ENCODE peak calls at places on chromosomes 13 and 19, in ten cellular contexts. J, A, B, Z, H, G, X, R, V and O are unnamed samples.

GRCh38 chr13:57948884-57949283 is 317.3 kb downstream of the PCDH17 start:
- DNase-seq in A (no peak), B (no peak), R (no peak), X (no peak), G (no peak), Z (no peak), V (no peak), H (no peak), J (no peak), O (no peak)

GRCh38 chr13:101881593-101881992 is 429.1 kb downstream of the ITGBL1 start:
- DNase-seq in A (no peak), X (no peak), R (no peak), J (no peak), Z (no peak), G (no peak), H (no peak), V (no peak), B (no peak), O (no peak)

GRCh38 chr19:41339936-41340335 is 13.8 kb downstream of the TGFB1 start:
- DNase-seq in R (no peak), Z (no peak), V (peak), J (no peak), H (no peak), B (peak), A (no peak), G (no peak), X (no peak), O (peak)

GRCh38 chr13:91724591-91724990 is 326.2 kb downstream of the GPC5 start:
- DNase-seq in H (no peak), J (no peak), Z (no peak), A (no peak), X (no peak), G (no peak), B (no peak), R (no peak), V (no peak), O (no peak)

GRCh38 chr19:32066056-32066455 is 279.4 kb upstream of the ZNF507 start:
- DNase-seq in B (no peak), A (no peak), H (no peak), G (no peak), X (no peak), R (no peak), J (no peak), V (no peak), Z (no peak), O (no peak)

GRCh38 chr19:2269244-2270156 is 12.5 kb downstream of the PEAK3 start:
- DNase-seq in A (peak), Z (peak), B (peak), J (peak), X (peak), R (peak), H (peak), V (peak), G (peak), O (peak)

GRCh38 chr19:1251233-1251502 is 2.8 kb downstream of the MIDN start:
- DNase-seq in R (peak), B (peak), J (peak), H (peak), X (peak), V (peak), G (peak), Z (peak), A (no peak), O (no peak)

GRCh38 chr13:46295531-46296464 is 84.1 kb downstream of the LRRC63 start:
- DNase-seq in X (peak), G (peak), V (peak), B (peak), R (peak), H (no peak), A (peak), Z (peak), J (peak), O (peak)

GRCh38 chr19:46392252-46392801 is 21.0 kb downstream of the CCDC8 start:
- DNase-seq in A (no peak), R (no peak), J (peak), G (peak), H (no peak), X (peak), B (peak), Z (peak), V (no peak), O (no peak)

GRCh38 chr19:33569822-33570221 is 48.2 kb upstream of the PEPD start:
- DNase-seq in G (no peak), X (no peak), H (no peak), Z (no peak), R (no peak), J (no peak), A (no peak), V (no peak), B (no peak), O (no peak)

GRCh38 chr13:20182231-20182846 is 10.4 kb downstream of the GJB2 start:
- DNase-seq in A (peak), R (peak), V (peak), B (peak), Z (no peak), J (peak), H (no peak), X (peak), G (peak), O (no peak)

GRCh38 chr13:49443327-49443688 is 556 bp downstream of the CAB39L start:
- DNase-seq in G (no peak), Z (no peak), H (no peak), A (no peak), X (peak), J (peak), V (peak), B (peak), R (no peak), O (peak)

GRCh38 chr13:51729853-51730553 is 74.0 kb downstream of the DHRS12 start:
- DNase-seq in Z (peak), X (no peak), R (peak), B (peak), G (peak), H (no peak), A (peak), J (peak), V (peak), O (peak)

GRCh38 chr19:51364200-51365106 is 1.7 kb downstream of the ETFB start:
- DNase-seq in A (peak), X (peak), R (no peak), B (no peak), G (no peak), V (no peak), H (peak), Z (no peak), J (peak), O (no peak)

GRCh38 chr19:40523322-40524047 is 53.2 kb upstream of the SHKBP1 start:
- DNase-seq in A (peak), B (peak), R (no peak), J (peak), G (peak), Z (peak), V (peak), X (no peak), H (peak), O (peak)

GRCh38 chr19:48206402-48207093 is 36.1 kb downstream of the ZSWIM9 start:
- DNase-seq in B (no peak), X (no peak), H (no peak), A (no peak), R (no peak), G (no peak), V (no peak), J (no peak), Z (no peak), O (peak)

GRCh38 chr19:11268783-11269267 is 6.5 kb upstream of the DOCK6 start:
- DNase-seq in V (peak), R (no peak), X (peak), G (peak), J (peak), B (peak), H (no peak), Z (no peak), A (no peak), O (no peak)